ENCODE peak calls at places on chromosome 7, in four cellular contexts. One of them, this sample, is unnamed.

GRCh38 chr7:16080131-16080530 is 341.2 kb downstream of the CRPPA start:
- DNase-seq in non-pigmented ciliary epithelial cell: no peak
- DNase-seq in HCEC 1CT: no peak
- DNase-seq in NCI-H1105 treated with DMSO at 0.1 percent for 48 hours: no peak
- DNase-seq in this sample: no peak

GRCh38 chr7:117237646-117238045 is 85.2 kb downstream of the WNT2 start:
- DNase-seq in non-pigmented ciliary epithelial cell: no peak
- DNase-seq in HCEC 1CT: no peak
- DNase-seq in NCI-H1105 treated with DMSO at 0.1 percent for 48 hours: no peak
- DNase-seq in this sample: no peak

GRCh38 chr7:122802211-122802833 is 83.9 kb downstream of the CADPS2 start:
- DNase-seq in NCI-H1105 treated with DMSO at 0.1 percent for 48 hours: no peak
- DNase-seq in HCEC 1CT: no peak
- DNase-seq in non-pigmented ciliary epithelial cell: no peak
- DNase-seq in this sample: no peak

GRCh38 chr7:100540073-100540723 is 1.2 kb downstream of the AGFG2 start:
- DNase-seq in HCEC 1CT: no peak
- DNase-seq in NCI-H1105 treated with DMSO at 0.1 percent for 48 hours: no peak
- DNase-seq in non-pigmented ciliary epithelial cell: no peak
- DNase-seq in this sample: no peak

GRCh38 chr7:124077546-124077945 is 44.7 kb upstream of the TMEM229A start:
- DNase-seq in NCI-H1105 treated with DMSO at 0.1 percent for 48 hours: no peak
- DNase-seq in HCEC 1CT: no peak
- DNase-seq in non-pigmented ciliary epithelial cell: no peak
- DNase-seq in this sample: no peak

GRCh38 chr7:43754596-43754995 is 3.9 kb upstream of the BLVRA start:
- DNase-seq in non-pigmented ciliary epithelial cell: no peak
- DNase-seq in NCI-H1105 treated with DMSO at 0.1 percent for 48 hours: no peak
- DNase-seq in HCEC 1CT: no peak
- DNase-seq in this sample: no peak

GRCh38 chr7:50204576-50204975 is 99.9 kb upstream of the IKZF1 start:
- DNase-seq in NCI-H1105 treated with DMSO at 0.1 percent for 48 hours: no peak
- DNase-seq in non-pigmented ciliary epithelial cell: no peak
- DNase-seq in HCEC 1CT: no peak
- DNase-seq in this sample: no peak

GRCh38 chr7:73359746-73360375 is 31.9 kb downstream of the FKBP6 start:
- DNase-seq in HCEC 1CT: no peak
- DNase-seq in non-pigmented ciliary epithelial cell: no peak
- DNase-seq in NCI-H1105 treated with DMSO at 0.1 percent for 48 hours: no peak
- DNase-seq in this sample: no peak

GRCh38 chr7:112188257-112188656 is 17.9 kb downstream of the DOCK4 start:
- DNase-seq in NCI-H1105 treated with DMSO at 0.1 percent for 48 hours: no peak
- DNase-seq in non-pigmented ciliary epithelial cell: no peak
- DNase-seq in HCEC 1CT: no peak
- DNase-seq in this sample: no peak

GRCh38 chr7:27367179-27367929 is 124.8 kb downstream of the EVX1 start:
- DNase-seq in HCEC 1CT: no peak
- DNase-seq in NCI-H1105 treated with DMSO at 0.1 percent for 48 hours: no peak
- DNase-seq in non-pigmented ciliary epithelial cell: no peak
- DNase-seq in this sample: no peak

This sample was measured in skeletal muscle cell.